ENCODE peak calls at places on chromosomes 7 and 10, in seven cellular contexts. X, H, A, G, F, L and P are unnamed samples.

GRCh38 chr10:114259825-114260224 is 20.8 kb downstream of the VWA2 start:
- DNase-seq in X (peak), H (no peak), A (no peak), G (peak), F (peak), L (no peak), P (no peak)

GRCh38 chr7:19519443-19519977 is 189.3 kb downstream of the POLR1F start:
- DNase-seq in X (no peak), H (no peak), A (no peak), G (no peak), F (no peak), L (no peak), P (peak)

GRCh38 chr7:131493559-131493958 is 62.9 kb downstream of the PODXL start:
- DNase-seq in X (no peak), H (no peak), A (no peak), G (no peak), F (no peak), L (no peak), P (no peak)

GRCh38 chr7:54563329-54563916 is 21.2 kb downstream of the VSTM2A start:
- DNase-seq in X (no peak), H (no peak), A (no peak), G (no peak), F (no peak), L (no peak), P (no peak)

GRCh38 chr7:30938435-30939316 is 25.1 kb upstream of the GHRHR start:
- DNase-seq in X (peak), H (peak), A (peak), G (no peak), F (no peak), L (peak), P (peak)

GRCh38 chr7:119783799-119784198 is 489.2 kb upstream of the KCND2 start:
- DNase-seq in X (no peak), H (no peak), A (no peak), G (no peak), F (no peak), L (no peak), P (peak)

GRCh38 chr10:31739759-31740158 is 188.9 kb downstream of the ARHGAP12 start:
- DNase-seq in X (peak), H (no peak), A (no peak), G (peak), F (peak), L (no peak), P (no peak)

GRCh38 chr10:48608279-48608681 is 3.4 kb upstream of the ARHGAP22 start:
- DNase-seq in X (no peak), H (peak), A (peak), G (no peak), F (no peak), L (peak), P (peak)

GRCh38 chr10:110671788-110672579 is 27.8 kb downstream of the RBM20 start:
- DNase-seq in X (peak), H (peak), A (peak), G (no peak), F (no peak), L (peak), P (peak)

GRCh38 chr10:71860243-71861029 is 9.4 kb upstream of the PSAP start:
- DNase-seq in X (peak), H (peak), A (peak), G (peak), F (peak), L (peak), P (peak)

GRCh38 chr7:122442929-122443328 is 138.4 kb upstream of the FEZF1 start:
- DNase-seq in X (no peak), H (no peak), A (no peak), G (no peak), F (no peak), L (no peak), P (no peak)

GRCh38 chr10:78742730-78743615 is 325.8 kb upstream of the ZMIZ1 start:
- DNase-seq in X (no peak), H (no peak), A (peak), G (no peak), F (no peak), L (no peak), P (no peak)

GRCh38 chr10:79049931-79050895 is 18.6 kb upstream of the ZMIZ1 start:
- DNase-seq in X (no peak), H (peak), A (no peak), G (no peak), F (no peak), L (no peak), P (no peak)

GRCh38 chr10:132698211-132698751 is 87.7 kb downstream of the NKX6-2 start:
- DNase-seq in X (no peak), H (peak), A (no peak), G (no peak), F (no peak), L (peak), P (no peak)

GRCh38 chr7:151539055-151539714 is 19.5 kb upstream of the RHEB start:
- DNase-seq in X (peak), H (no peak), A (no peak), G (no peak), F (no peak), L (peak), P (no peak)

GRCh38 chr7:46651561-46652088 is 730.6 kb upstream of the IGFBP3 start:
- DNase-seq in X (no peak), H (no peak), A (no peak), G (no peak), F (no peak), L (no peak), P (peak)

GRCh38 chr7:34982371-34983019 is 54.8 kb downstream of the DPY19L1 start:
- DNase-seq in X (no peak), H (no peak), A (no peak), G (no peak), F (no peak), L (no peak), P (no peak)

GRCh38 chr7:99308461-99309074 is 17.1 kb upstream of the ARPC1A start:
- DNase-seq in X (peak), H (no peak), A (no peak), G (no peak), F (no peak), L (no peak), P (peak)

GRCh38 chr10:8084799-8085198 is 30.3 kb downstream of the GATA3 start:
- DNase-seq in X (no peak), H (no peak), A (no peak), G (no peak), F (no peak), L (no peak), P (no peak)

GRCh38 chr10:120172371-120172770 is 279.8 kb downstream of the SEC23IP start:
- DNase-seq in X (no peak), H (no peak), A (no peak), G (no peak), F (no peak), L (no peak), P (peak)

GRCh38 chr7:115097175-115097671 is 175.3 kb downstream of the MDFIC start:
- DNase-seq in X (peak), H (no peak), A (peak), G (no peak), F (peak), L (no peak), P (peak)

GRCh38 chr7:39509441-39509840 is 56.8 kb upstream of the YAE1 start:
- DNase-seq in X (no peak), H (no peak), A (no peak), G (no peak), F (no peak), L (no peak), P (no peak)

GRCh38 chr7:106421181-106421762 is 136.5 kb upstream of the NAMPT start:
- DNase-seq in X (peak), H (peak), A (no peak), G (peak), F (peak), L (no peak), P (peak)

GRCh38 chr7:125279956-125280355 is 350.3 kb upstream of the POT1 start:
- DNase-seq in X (no peak), H (no peak), A (no peak), G (no peak), F (no peak), L (no peak), P (no peak)

GRCh38 chr10:44571701-44572100 is 186.8 kb upstream of the CXCL12 start:
- DNase-seq in X (peak), H (no peak), A (no peak), G (no peak), F (no peak), L (no peak), P (peak)

GRCh38 chr10:123506455-123506854 is 159.7 kb upstream of the GPR26 start:
- DNase-seq in X (no peak), H (no peak), A (no peak), G (no peak), F (no peak), L (no peak), P (no peak)

GRCh38 chr10:97131702-97132101 is 54.1 kb downstream of the SLIT1 start:
- DNase-seq in X (no peak), H (no peak), A (no peak), G (peak), F (peak), L (no peak), P (no peak)

GRCh38 chr7:42269161-42269560 is 32.2 kb upstream of the GLI3 start:
- DNase-seq in X (no peak), H (no peak), A (no peak), G (no peak), F (no peak), L (no peak), P (no peak)

GRCh38 chr7:23471090-23471859 is 984 bp upstream of the IGF2BP3 start:
- DNase-seq in X (peak), H (no peak), A (peak), G (no peak), F (no peak), L (peak), P (peak)

GRCh38 chr10:13189946-13190345 is 28.6 kb downstream of the MCM10 start:
- DNase-seq in X (no peak), H (no peak), A (no peak), G (peak), F (no peak), L (no peak), P (no peak)

GRCh38 chr7:43392638-43393037 is 190.3 kb upstream of the STK17A start:
- DNase-seq in X (no peak), H (no peak), A (no peak), G (no peak), F (no peak), L (no peak), P (no peak)

GRCh38 chr7:43390601-43391000 is 192.3 kb upstream of the STK17A start:
- DNase-seq in X (no peak), H (no peak), A (peak), G (no peak), F (no peak), L (no peak), P (no peak)

GRCh38 chr7:43396193-43396747 is 186.6 kb upstream of the STK17A start:
- DNase-seq in X (no peak), H (no peak), A (no peak), G (no peak), F (no peak), L (no peak), P (no peak)

GRCh38 chr7:43394441-43395130 is 188.3 kb upstream of the STK17A start:
- DNase-seq in X (no peak), H (no peak), A (no peak), G (no peak), F (no peak), L (no peak), P (peak)

GRCh38 chr7:43391518-43391917 is 191.4 kb upstream of the STK17A start:
- DNase-seq in X (no peak), H (no peak), A (no peak), G (no peak), F (no peak), L (no peak), P (no peak)
- TF ChIP-seq CTCF in X (no peak), H (no peak), A (no peak), G (no peak), F (no peak), L (peak), P (no peak)

DNA sequence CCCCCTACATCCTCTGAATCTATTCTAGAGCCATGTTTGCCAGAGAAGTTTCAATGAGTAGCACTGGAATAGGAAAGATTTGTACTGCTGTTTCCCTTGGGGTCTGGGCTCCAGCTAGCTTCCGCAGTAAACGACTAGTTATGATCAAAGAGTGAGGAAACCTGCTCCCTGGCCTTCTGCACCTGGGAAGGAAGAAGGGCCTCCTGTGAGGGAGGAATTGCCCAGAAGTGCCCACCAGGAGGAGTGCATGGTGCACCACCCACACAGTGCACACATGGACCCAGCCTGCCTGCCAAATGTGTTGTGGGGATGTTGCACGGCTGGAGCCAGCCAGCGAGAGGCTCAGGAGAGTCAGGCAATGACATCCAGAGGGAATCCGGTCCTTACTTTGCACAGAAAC is 27.0 kb upstream of the FAM107B start:
- DNase-seq in X (no peak), H (no peak), A (peak), G (no peak), F (no peak), L (peak), P (no peak)
- TF ChIP-seq CTCF in X (peak), H (no peak), A (peak), G (no peak), F (no peak), L (no peak), P (no peak)

GRCh38 chr10:86941426-86941825 is 16.0 kb downstream of the MMRN2 start:
- DNase-seq in X (no peak), H (peak), A (no peak), G (no peak), F (no peak), L (no peak), P (no peak)

GRCh38 chr10:86944031-86944419 is 13.4 kb downstream of the MMRN2 start:
- DNase-seq in X (no peak), H (no peak), A (no peak), G (no peak), F (no peak), L (peak), P (no peak)

GRCh38 chr10:86941991-86942421 is 15.4 kb downstream of the MMRN2 start:
- DNase-seq in X (no peak), H (peak), A (no peak), G (no peak), F (no peak), L (peak), P (no peak)

GRCh38 chr10:86943316-86944030 is 13.9 kb downstream of the MMRN2 start:
- DNase-seq in X (no peak), H (peak), A (no peak), G (no peak), F (no peak), L (peak), P (no peak)

GRCh38 chr10:86942441-86943315 is 14.7 kb downstream of the MMRN2 start:
- DNase-seq in X (no peak), H (peak), A (no peak), G (no peak), F (no peak), L (no peak), P (no peak)
- TF ChIP-seq CTCF in X (no peak), H (no peak), A (no peak), G (no peak), F (no peak), L (no peak), P (no peak)

GRCh38 chr10:126563361-126563760 is 107.1 kb downstream of the C10orf90 start:
- DNase-seq in X (no peak), H (no peak), A (no peak), G (no peak), F (no peak), L (no peak), P (no peak)

GRCh38 chr10:126565871-126566270 is 104.6 kb downstream of the C10orf90 start:
- DNase-seq in X (no peak), H (no peak), A (no peak), G (no peak), F (no peak), L (no peak), P (no peak)

GRCh38 chr10:126564297-126564888 is 106.1 kb downstream of the C10orf90 start:
- DNase-seq in X (no peak), H (no peak), A (no peak), G (no peak), F (no peak), L (no peak), P (no peak)

GRCh38 chr10:126562209-126562680 is 108.2 kb downstream of the C10orf90 start:
- DNase-seq in X (no peak), H (no peak), A (no peak), G (no peak), F (no peak), L (no peak), P (no peak)

GRCh38 chr10:126565456-126565855 is 105.0 kb downstream of the C10orf90 start:
- DNase-seq in X (no peak), H (no peak), A (peak), G (no peak), F (no peak), L (no peak), P (no peak)
- TF ChIP-seq CTCF in X (no peak), H (no peak), A (no peak), G (no peak), F (no peak), L (no peak), P (no peak)

DNA sequence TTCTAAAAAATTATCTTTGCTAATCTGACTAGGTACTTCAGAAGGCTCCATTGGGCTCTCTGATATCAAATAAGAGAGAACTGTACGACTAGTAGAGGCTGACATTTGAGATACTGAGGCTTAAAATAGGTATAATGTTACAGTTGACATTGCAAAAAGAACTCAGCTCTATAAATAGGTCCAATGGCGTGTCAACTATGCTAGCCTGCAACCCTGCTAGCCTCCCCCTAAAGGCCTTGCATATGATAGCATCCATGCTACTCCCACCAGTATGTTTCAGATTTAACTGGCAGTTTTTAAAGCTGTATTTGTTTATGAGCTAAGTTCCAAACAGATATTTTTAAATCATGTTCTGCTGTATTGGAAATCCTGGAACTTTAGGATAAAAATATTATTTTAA is at the start of gene PPP1R3A:
- DNase-seq in X (no peak), H (no peak), A (no peak), G (no peak), F (no peak), L (no peak), P (no peak)
- TF ChIP-seq CTCF in X (no peak), H (no peak), A (no peak), G (no peak), F (no peak), L (peak), P (no peak)

DNA sequence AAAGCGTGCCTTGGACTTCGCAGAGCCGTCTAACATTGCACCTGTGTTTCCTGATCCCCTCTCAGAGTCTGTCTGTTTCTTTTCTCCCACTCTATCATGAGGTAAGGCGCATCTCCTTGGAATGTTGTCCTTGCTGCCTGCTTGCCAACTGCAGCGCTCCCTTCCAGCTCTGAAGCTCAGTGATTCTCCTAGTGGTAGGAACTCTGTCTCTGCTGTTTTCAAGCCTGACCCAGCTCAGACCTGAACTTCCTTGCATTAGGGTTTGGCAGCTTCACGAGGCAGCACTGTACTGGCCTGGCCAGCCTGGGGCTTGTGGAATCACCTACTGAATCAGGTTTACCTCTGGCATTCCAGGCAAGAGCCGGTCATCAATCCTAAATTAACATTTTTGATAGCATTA is 123.9 kb downstream of the CREB5 start:
- DNase-seq in X (peak), H (no peak), A (no peak), G (no peak), F (no peak), L (peak), P (peak)
- TF ChIP-seq CTCF in X (peak), H (no peak), A (no peak), G (peak), F (peak), L (peak), P (peak)

GRCh38 chr7:52500796-52501195 is 534.6 kb upstream of the POM121L12 start:
- DNase-seq in X (no peak), H (no peak), A (no peak), G (no peak), F (no peak), L (no peak), P (peak)

GRCh38 chr7:52502281-52502680 is 533.2 kb upstream of the POM121L12 start:
- DNase-seq in X (no peak), H (no peak), A (no peak), G (no peak), F (no peak), L (no peak), P (no peak)

GRCh38 chr7:52501696-52502095 is 533.7 kb upstream of the POM121L12 start:
- DNase-seq in X (no peak), H (no peak), A (no peak), G (no peak), F (no peak), L (no peak), P (no peak)

GRCh38 chr7:52498319-52498718 is 537.1 kb upstream of the POM121L12 start:
- DNase-seq in X (no peak), H (no peak), A (no peak), G (no peak), F (no peak), L (no peak), P (no peak)
- TF ChIP-seq CTCF in X (no peak), H (no peak), A (no peak), G (no peak), F (no peak), L (peak), P (no peak)